ENCODE peak calls at places on chromosomes 2 and 18, in ten cellular contexts. R is BJ, V is fibroblast of mammary gland, C is right lobe of liver, I is choroid plexus epithelial cell, E is GM20000, K is cardiac muscle cell, U is chondrocyte, O is LNCaP clone FGC, S is uterus. W is an unnamed sample.

GRCh38 chr2:179096090-179096489 is 46.2 kb upstream of the CCDC141 start:
- DNase-seq in K (no peak), I (no peak), S (no peak), O (no peak), U (no peak), V (no peak), R (no peak), C (no peak), E (peak), W (no peak)

GRCh38 chr2:75516378-75517122 is 44.2 kb downstream of the EVA1A start:
- DNase-seq in E (no peak), I (no peak), R (no peak), S (no peak), V (peak), K (no peak), C (peak), O (no peak), U (no peak), W (no peak)

GRCh38 chr2:45279356-45279755 is 270.1 kb upstream of the SIX2 start:
- DNase-seq in K (no peak), S (no peak), O (no peak), E (no peak), I (no peak), R (no peak), C (no peak), U (no peak), V (no peak), W (no peak)

GRCh38 chr2:145108385-145108784 is 588.5 kb upstream of the ZEB2 start:
- DNase-seq in E (no peak), V (no peak), U (no peak), R (no peak), K (no peak), C (peak), O (no peak), I (no peak), S (no peak), W (no peak)

GRCh38 chr2:10935953-10936942 is 24.5 kb downstream of the KCNF1 start:
- DNase-seq in I (peak), V (peak), C (no peak), U (no peak), K (no peak), E (no peak), S (no peak), R (peak), O (peak), W (peak)

GRCh38 chr2:179818546-179818945 is 42.9 kb downstream of the ZNF385B start:
- DNase-seq in K (no peak), E (no peak), R (no peak), O (no peak), C (no peak), S (no peak), V (peak), I (peak), U (no peak), W (peak)

GRCh38 chr2:224951723-224952481 is 90.4 kb downstream of the DOCK10 start:
- DNase-seq in R (no peak), C (no peak), E (peak), O (no peak), V (no peak), I (no peak), K (no peak), U (no peak), S (no peak), W (no peak)

GRCh38 chr2:38264649-38265322 is 112.3 kb downstream of the ATL2 start:
- DNase-seq in U (no peak), V (no peak), E (no peak), O (no peak), I (no peak), K (peak), C (no peak), S (no peak), R (no peak), W (no peak)

GRCh38 chr2:15965564-15966019 is 25.2 kb downstream of the MYCN start:
- DNase-seq in O (no peak), E (no peak), U (no peak), K (no peak), V (no peak), C (no peak), I (no peak), R (no peak), S (no peak), W (no peak)

GRCh38 chr18:49849331-49850217 is 36.2 kb upstream of the ACAA2 start:
- DNase-seq in V (peak), O (no peak), I (peak), C (peak), K (no peak), S (no peak), E (no peak), U (no peak), R (peak), W (peak)

GRCh38 chr2:114068438-114068837 is 178.5 kb downstream of the ACTR3 start:
- DNase-seq in V (no peak), S (no peak), E (no peak), O (no peak), C (no peak), U (no peak), I (no peak), R (no peak), K (peak), W (no peak)

GRCh38 chr2:5236308-5236707 is 455.9 kb upstream of the SOX11 start:
- DNase-seq in I (no peak), E (no peak), S (no peak), R (no peak), C (no peak), U (no peak), V (no peak), O (no peak), K (no peak), W (no peak)

GRCh38 chr2:40482091-40482490 is 30.2 kb upstream of the SLC8A1 start:
- DNase-seq in V (no peak), R (no peak), E (no peak), I (no peak), O (no peak), K (no peak), S (no peak), U (no peak), C (no peak), W (no peak)
- TF ChIP-seq CTCF in V (no peak), R (no peak), E (no peak), I (no peak), O (no peak), K (no peak), S (no peak), U (no peak), C (no peak), W (no peak)

GRCh38 chr2:200618590-200619021 is 32.8 kb downstream of the AOX1 start:
- DNase-seq in K (no peak), S (no peak), E (no peak), R (no peak), V (peak), U (no peak), O (no peak), I (peak), C (no peak), W (no peak)
- TF ChIP-seq CTCF in K (peak), S (no peak), E (no peak), R (peak), V (peak), U (peak), O (peak), I (peak), C (no peak), W (peak)

GRCh38 chr2:134918518-134919359 is at the start of gene CCNT2:
- DNase-seq in S (peak), E (peak), O (peak), K (peak), C (peak), U (peak), V (peak), R (peak), I (peak), W (peak)

GRCh38 chr2:134917219-134917957 is 1.2 kb upstream of the CCNT2 start:
- DNase-seq in O (no peak), C (peak), R (no peak), U (no peak), I (no peak), S (peak), K (no peak), E (no peak), V (peak), W (no peak)

GRCh38 chr2:134912406-134912805 is 6.2 kb upstream of the CCNT2 start:
- DNase-seq in V (peak), U (no peak), S (no peak), C (no peak), R (no peak), I (peak), E (no peak), K (no peak), O (no peak), W (peak)

GRCh38 chr2:134919360-134920210 is 963 bp downstream of the CCNT2 start:
- DNase-seq in V (no peak), I (no peak), E (peak), R (no peak), C (no peak), U (no peak), K (peak), O (no peak), S (no peak), W (no peak)

DNA sequence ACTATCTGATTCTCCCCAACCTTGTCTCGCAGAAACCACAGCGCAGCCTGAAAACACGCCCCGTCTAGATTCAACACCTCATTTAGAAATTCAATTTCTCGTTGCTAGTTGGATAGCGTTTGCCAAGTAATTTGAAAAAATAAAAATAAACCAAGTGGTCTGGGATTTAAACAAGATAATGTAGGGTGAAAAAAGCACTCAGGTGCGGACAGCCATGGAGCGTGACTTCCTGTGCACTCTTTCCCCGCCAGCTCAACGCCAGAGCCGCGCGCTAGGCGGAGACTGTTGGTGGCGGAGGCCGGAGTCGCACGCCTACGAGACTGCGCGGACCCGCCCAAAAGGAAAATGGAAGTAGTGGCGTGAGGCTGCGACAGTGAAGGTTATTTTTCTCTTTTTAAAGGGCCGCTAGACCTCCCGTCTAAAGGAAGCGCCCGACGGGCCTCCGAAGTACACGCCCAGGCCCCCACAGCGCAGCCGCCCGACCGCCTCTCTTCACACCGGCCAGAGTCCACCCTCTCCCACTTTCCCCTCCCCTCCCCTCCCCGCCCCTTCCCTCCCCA is 584 bp upstream of the CCNT2 start:
- DNase-seq in C (no peak), O (peak), R (peak), U (no peak), I (no peak), E (no peak), K (no peak), V (no peak), S (no peak), W (no peak)
- TF ChIP-seq CTCF in C (peak), O (peak), R (peak), U (peak), I (peak), E (no peak), K (peak), V (peak), S (peak), W (peak)

DNA sequence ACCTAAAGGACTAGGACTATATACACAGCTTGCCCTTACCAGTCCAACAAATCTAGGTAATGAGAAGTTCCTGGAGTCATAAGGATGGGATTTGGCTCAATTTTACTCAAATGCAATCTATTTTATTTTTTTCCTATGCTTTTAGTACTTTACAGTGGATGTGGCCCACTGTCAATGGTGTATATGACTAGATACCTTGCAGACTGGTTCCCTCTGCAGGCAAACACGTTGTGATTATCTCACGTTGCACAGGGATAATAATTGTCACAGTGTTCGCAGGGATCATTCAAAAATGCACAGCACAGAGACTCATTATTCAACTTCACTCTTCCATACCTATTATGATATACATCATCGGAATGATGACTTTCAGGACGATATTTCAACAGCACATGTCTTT is 359.7 kb downstream of the MBD2 start:
- DNase-seq in O (no peak), C (no peak), E (no peak), K (peak), U (no peak), R (no peak), S (no peak), I (peak), V (peak), W (no peak)
- TF ChIP-seq CTCF in O (peak), C (no peak), E (no peak), K (no peak), U (no peak), R (no peak), S (no peak), I (peak), V (peak), W (no peak)

W was measured in HFFc6.